ENCODE peak calls at places on chromosome 20, in six cellular contexts. Y is breast epithelium; Z is T-helper 9 cell; Q is dorsolateral prefrontal cortex; B is activated CD4-positive, alpha-beta T cell treated with anti-CD3 and anti-CD28 coated beads for 48 hours; D is lung. N is an unnamed sample.

GRCh38 chr20:34299925-34300806 is 3.0 kb downstream of the AHCY start:
- DNase-seq in Y (no peak), Q (no peak), B (no peak), Z (no peak), D (peak), N (no peak)

GRCh38 chr20:10217517-10218410 is 866 bp upstream of the SNAP25 start:
- DNase-seq in B (peak), Q (peak), Z (no peak), D (no peak), Y (no peak), N (no peak)

GRCh38 chr20:62571667-62572344 is 70.5 kb upstream of the SLCO4A1 start:
- DNase-seq in Z (no peak), B (peak), Q (no peak), Y (no peak), D (no peak), N (no peak)

GRCh38 chr20:36462440-36463211 is 78.7 kb upstream of the MYL9 start:
- DNase-seq in D (no peak), Y (no peak), Z (no peak), B (no peak), Q (peak), N (peak)

GRCh38 chr20:62766716-62767115 is 29.6 kb upstream of the MRGBP start:
- DNase-seq in Y (no peak), B (no peak), D (no peak), Z (no peak), Q (no peak), N (no peak)

GRCh38 chr20:63877755-63878470 is 12.8 kb downstream of the TPD52L2 start:
- DNase-seq in B (no peak), Q (no peak), Z (no peak), Y (no peak), D (no peak), N (no peak)

GRCh38 chr20:14117768-14118167 is 122.5 kb downstream of the MACROD2 start:
- DNase-seq in Z (no peak), Y (no peak), Q (no peak), D (no peak), B (no peak), N (no peak)

GRCh38 chr20:25281541-25281991 is 33.7 kb downstream of the PYGB start:
- DNase-seq in Y (peak), Q (no peak), B (no peak), D (no peak), Z (no peak), N (no peak)

GRCh38 chr20:47984437-47984836 is 199.2 kb upstream of the SULF2 start:
- DNase-seq in Y (no peak), Z (no peak), B (no peak), D (no peak), Q (no peak), N (no peak)

GRCh38 chr20:18645196-18645745 is 57.4 kb downstream of the DTD1 start:
- DNase-seq in Q (no peak), Z (no peak), D (no peak), Y (no peak), B (no peak), N (no peak)

GRCh38 chr20:57509665-57510237 is 15.2 kb downstream of the CTCFL start:
- DNase-seq in D (no peak), Y (no peak), B (no peak), Q (no peak), Z (no peak), N (no peak)

GRCh38 chr20:1958426-1958825 is 35.4 kb downstream of the PDYN start:
- DNase-seq in Q (no peak), B (no peak), D (no peak), Y (no peak), Z (no peak), N (no peak)

GRCh38 chr20:47120346-47120745 is 225.7 kb downstream of the EYA2 start:
- DNase-seq in Z (no peak), B (no peak), D (no peak), Q (no peak), Y (no peak), N (no peak)

GRCh38 chr20:25223179-25223661 is 24.7 kb upstream of the PYGB start:
- DNase-seq in B (peak), Q (no peak), D (no peak), Z (no peak), Y (no peak), N (no peak)

GRCh38 chr20:61288331-61288784 is 36.3 kb downstream of the CDH4 start:
- DNase-seq in Y (no peak), B (no peak), Q (peak), D (no peak), Z (no peak), N (no peak)

GRCh38 chr20:48616481-48616880 is 211.3 kb downstream of the PREX1 start:
- DNase-seq in D (no peak), Y (peak), Q (no peak), B (no peak), Z (no peak), N (no peak)

GRCh38 chr20:61940491-61940890 is 125.2 kb downstream of the TAF4 start:
- DNase-seq in B (no peak), Q (no peak), D (no peak), Z (no peak), Y (peak), N (no peak)

GRCh38 chr20:62305765-62306431 is 3.1 kb downstream of the ADRM1 start:
- DNase-seq in Q (no peak), D (no peak), B (no peak), Z (no peak), Y (no peak), N (no peak)

GRCh38 chr20:10558635-10559187 is 115.1 kb downstream of the JAG1 start:
- DNase-seq in Q (no peak), Y (no peak), Z (no peak), D (no peak), B (peak), N (no peak)

GRCh38 chr20:23283096-23283850 is 67.3 kb upstream of the NXT1 start:
- DNase-seq in D (no peak), B (no peak), Y (no peak), Z (no peak), Q (no peak), N (no peak)

GRCh38 chr20:19976595-19977372 is 40.4 kb upstream of the NAA20 start:
- DNase-seq in D (peak), Z (no peak), Q (peak), B (no peak), Y (no peak), N (no peak)

GRCh38 chr20:36988494-36988966 is 37.0 kb upstream of the SAMHD1 start:
- DNase-seq in D (no peak), B (peak), Y (no peak), Z (no peak), Q (no peak), N (no peak)

GRCh38 chr20:47318596-47319516 is 37.6 kb downstream of the ZMYND8 start:
- DNase-seq in Z (no peak), Q (peak), Y (peak), D (peak), B (no peak), N (peak)